ENCODE peak calls at places on chromosomes 4 and X, in four cellular contexts. X is H7, Q is NCI-H1092, O is HT1080. C is an unnamed sample.

GRCh38 chrX:57447856-57448255 is 144.0 kb upstream of the ZXDB start:
- DNase-seq in Q (no peak), O (peak; percentile 7), X (no peak), C (no peak)

GRCh38 chr4:144948009-144948408 is 150.0 kb downstream of the ANAPC10 start:
- DNase-seq in X (no peak), Q (no peak), O (peak; percentile 31), C (no peak)

GRCh38 chr4:90641856-90642599 is 514.8 kb downstream of the CCSER1 start:
- DNase-seq in Q (no peak), X (no peak), O (no peak), C (no peak)

GRCh38 chr4:1475277-1476139 is 69.3 kb upstream of the NKX1-1 start:
- DNase-seq in Q (no peak), O (no peak), X (no peak), C (no peak)

GRCh38 chrX:103488332-103488731 is 31.0 kb downstream of the RAB40A start:
- DNase-seq in Q (peak; percentile 3), X (peak; percentile 17), O (peak; percentile 1), C (no peak)

GRCh38 chr4:158025131-158025530 is 147.7 kb downstream of the GASK1B start:
- DNase-seq in Q (no peak), X (no peak), O (peak; percentile 26), C (no peak)

GRCh38 chrX:55187281-55187680 is 32.9 kb upstream of the PAGE5 start:
- DNase-seq in Q (no peak), O (no peak), X (no peak), C (no peak)

GRCh38 chr4:79578613-79579012 is 170.6 kb upstream of the GK2 start:
- DNase-seq in X (no peak), O (no peak), Q (no peak), C (no peak)

GRCh38 chrX:45596190-45596808 is 395.6 kb upstream of the DIPK2B start:
- DNase-seq in Q (no peak), X (no peak), O (no peak), C (no peak)

GRCh38 chr4:143225167-143225566 is 40.5 kb downstream of the USP38 start:
- DNase-seq in Q (no peak), O (no peak), X (no peak), C (no peak)

GRCh38 chr4:76301068-76301774 is 5.3 kb upstream of the STBD1 start:
- DNase-seq in Q (no peak), X (no peak), O (peak; percentile 90), C (peak; percentile 71)

GRCh38 chr4:6199344-6199921 is 916 bp downstream of the JAKMIP1 start:
- DNase-seq in X (peak; percentile 84), Q (no peak), O (no peak), C (no peak)

GRCh38 chr4:69214716-69215115 is at the start of gene UGT2B11:
- DNase-seq in O (no peak), X (no peak), Q (no peak), C (peak; percentile 13)

GRCh38 chrX:3435057-3435456 is 88.6 kb upstream of the MXRA5 start:
- DNase-seq in X (no peak), Q (no peak), O (no peak), C (no peak)

GRCh38 chr4:142080960-142081359 is 444.6 kb downstream of the IL15 start:
- DNase-seq in X (no peak), O (no peak), Q (no peak), C (no peak)

GRCh38 chrX:46165866-46166265 is 379.4 kb downstream of the ZNF674 start:
- DNase-seq in O (no peak), X (no peak), Q (no peak), C (no peak)

GRCh38 chrX:1592863-1593201 is 1.4 kb downstream of the AKAP17A start:
- DNase-seq in O (no peak), Q (no peak), X (peak; percentile 71), C (no peak)

GRCh38 chr4:76703123-76703490 is 194.8 kb downstream of the SOWAHB start:
- DNase-seq in O (peak; percentile 69), X (no peak), Q (no peak), C (no peak)

GRCh38 chrX:106734827-106735226 is 8.3 kb downstream of the RNF128 start:
- DNase-seq in X (no peak), O (no peak), Q (no peak), C (no peak)

GRCh38 chrX:6226053-6226645 is 2.5 kb downstream of the NLGN4X start:
- DNase-seq in O (no peak), X (peak; percentile 79), Q (peak; percentile 58), C (no peak)

GRCh38 chr4:14853186-14853946 is 148.9 kb upstream of the CPEB2 start:
- DNase-seq in Q (no peak), O (peak; percentile 83), X (no peak), C (no peak)

GRCh38 chr4:122170775-122171174 is 18.6 kb downstream of the BLTP1 start:
- DNase-seq in O (no peak), X (no peak), Q (no peak), C (no peak)

GRCh38 chrX:155662297-155662696 is 49.5 kb upstream of the TMLHE start:
- DNase-seq in Q (no peak), O (peak; percentile 1), X (peak; percentile 4), C (no peak)

GRCh38 chrX:44733931-44734330 is 109.9 kb upstream of the DUSP21 start:
- DNase-seq in X (no peak), O (no peak), Q (no peak), C (no peak)

GRCh38 chrX:40471965-40472648 is 108.7 kb upstream of the ATP6AP2 start:
- DNase-seq in O (no peak), X (peak; percentile 50), Q (peak; percentile 26), C (peak; percentile 41)

GRCh38 chr4:127505203-127505602 is 127.6 kb upstream of the INTU start:
- DNase-seq in Q (peak; percentile 6), O (peak; percentile 49), X (no peak), C (no peak)

GRCh38 chr4:121096629-121097028 is 24.3 kb upstream of the NDNF start:
- DNase-seq in Q (no peak), O (peak; percentile 28), X (peak; percentile 9), C (no peak)

GRCh38 chr4:3202836-3203820 is 45.8 kb upstream of the MSANTD1 start:
- DNase-seq in O (no peak), X (no peak), Q (no peak), C (no peak)

GRCh38 chr4:89356086-89356485 is 48.5 kb upstream of the GPRIN3 start:
- DNase-seq in X (no peak), Q (peak; percentile 85), O (no peak), C (peak; percentile 58)

GRCh38 chrX:39936886-39937770 is 160.6 kb downstream of the BCOR start:
- DNase-seq in Q (no peak), X (no peak), O (no peak), C (no peak)

GRCh38 chrX:50903387-50904027 is 7.0 kb upstream of the BMP15 start:
- DNase-seq in Q (peak; percentile 1), O (peak; percentile 32), X (peak; percentile 53), C (no peak)

GRCh38 chr4:37687666-37688065 is 1.5 kb upstream of the RELL1 start:
- DNase-seq in X (no peak), Q (no peak), O (no peak), C (no peak)

GRCh38 chr4:31290836-31291235 is 570.7 kb downstream of the PCDH7 start:
- DNase-seq in Q (no peak), X (peak; percentile 6), O (no peak), C (no peak)

GRCh38 chr4:37268311-37268710 is 23.8 kb downstream of the NWD2 start:
- DNase-seq in Q (no peak), O (no peak), X (no peak), C (no peak)

GRCh38 chrX:39946822-39947221 is 150.9 kb downstream of the BCOR start:
- DNase-seq in O (peak; percentile 92), X (no peak), Q (no peak), C (no peak)

GRCh38 chr4:41865306-41865980 is 69.8 kb upstream of the TMEM33 start:
- DNase-seq in X (peak; percentile 60), O (no peak), Q (no peak), C (no peak)

GRCh38 chr4:107734120-107734519 is 14.1 kb upstream of the PAPSS1 start:
- DNase-seq in O (no peak), Q (no peak), X (peak; percentile 68), C (no peak)

C was measured in DMS153.